ENCODE peak calls at places on chromosomes 11 and 22, in six cellular contexts. One of them, this sample, is unnamed.

GRCh38 chr11:61567286-61568061 is 13.4 kb downstream of the SYT7 start:
- DNase-seq in fibroblast of lung: peak; percentile 89
- DNase-seq in kidney epithelial cell: no peak
- DNase-seq in lower lobe of right lung: peak; percentile 80
- DNase-seq in cardiac fibroblast: peak; percentile 85
- DNase-seq in cardiac muscle cell: peak; percentile 89
- DNase-seq in this sample: peak; percentile 90

GRCh38 chr11:44325698-44326097 is 15.8 kb upstream of the ALX4 start:
- DNase-seq in fibroblast of lung: no peak
- DNase-seq in kidney epithelial cell: no peak
- DNase-seq in lower lobe of right lung: no peak
- DNase-seq in cardiac fibroblast: no peak
- DNase-seq in cardiac muscle cell: no peak
- DNase-seq in this sample: no peak

GRCh38 chr11:114297806-114298700 is 1.9 kb downstream of the NNMT start:
- DNase-seq in fibroblast of lung: no peak
- DNase-seq in kidney epithelial cell: no peak
- DNase-seq in lower lobe of right lung: no peak
- DNase-seq in cardiac fibroblast: peak; percentile 67
- DNase-seq in cardiac muscle cell: peak; percentile 74
- DNase-seq in this sample: no peak

GRCh38 chr11:9459573-9460321 is 1.1 kb upstream of the ZNF143 start:
- DNase-seq in fibroblast of lung: peak; percentile 80
- DNase-seq in kidney epithelial cell: no peak
- DNase-seq in lower lobe of right lung: no peak
- DNase-seq in cardiac fibroblast: peak; percentile 75
- DNase-seq in cardiac muscle cell: peak; percentile 79
- DNase-seq in this sample: no peak

GRCh38 chr11:118230088-118230487 is 5.3 kb upstream of the JAML start:
- DNase-seq in fibroblast of lung: no peak
- DNase-seq in kidney epithelial cell: no peak
- DNase-seq in lower lobe of right lung: no peak
- DNase-seq in cardiac fibroblast: no peak
- DNase-seq in cardiac muscle cell: no peak
- DNase-seq in this sample: no peak

GRCh38 chr11:124834526-124835190 is 30.6 kb upstream of the ROBO3 start:
- DNase-seq in fibroblast of lung: no peak
- DNase-seq in kidney epithelial cell: no peak
- DNase-seq in lower lobe of right lung: no peak
- DNase-seq in cardiac fibroblast: no peak
- DNase-seq in cardiac muscle cell: no peak
- DNase-seq in this sample: no peak

GRCh38 chr11:8671242-8671641 is 11.2 kb downstream of the TRIM66 start:
- DNase-seq in fibroblast of lung: peak; percentile 95
- DNase-seq in kidney epithelial cell: peak; percentile 75
- DNase-seq in lower lobe of right lung: no peak
- DNase-seq in cardiac fibroblast: peak; percentile 95
- DNase-seq in cardiac muscle cell: peak; percentile 94
- DNase-seq in this sample: no peak

GRCh38 chr22:27576815-27577564 is 224.6 kb downstream of the MN1 start:
- DNase-seq in fibroblast of lung: peak; percentile 75
- DNase-seq in kidney epithelial cell: no peak
- DNase-seq in lower lobe of right lung: no peak
- DNase-seq in cardiac fibroblast: peak; percentile 96
- DNase-seq in cardiac muscle cell: peak; percentile 96
- DNase-seq in this sample: no peak

GRCh38 chr11:110173775-110174644 is 80.8 kb downstream of the ZC3H12C start:
- DNase-seq in fibroblast of lung: peak; percentile 81
- DNase-seq in kidney epithelial cell: peak; percentile 56
- DNase-seq in lower lobe of right lung: peak; percentile 78
- DNase-seq in cardiac fibroblast: peak; percentile 82
- DNase-seq in cardiac muscle cell: peak; percentile 82
- DNase-seq in this sample: peak; percentile 52

GRCh38 chr11:127859941-127860354 is 727.4 kb downstream of the ETS1 start:
- DNase-seq in fibroblast of lung: no peak
- DNase-seq in kidney epithelial cell: no peak
- DNase-seq in lower lobe of right lung: no peak
- DNase-seq in cardiac fibroblast: no peak
- DNase-seq in cardiac muscle cell: no peak
- DNase-seq in this sample: no peak

GRCh38 chr22:33166206-33166605 is 108.0 kb upstream of the SYN3 start:
- DNase-seq in fibroblast of lung: no peak
- DNase-seq in kidney epithelial cell: no peak
- DNase-seq in lower lobe of right lung: no peak
- DNase-seq in cardiac fibroblast: no peak
- DNase-seq in cardiac muscle cell: no peak
- DNase-seq in this sample: no peak

GRCh38 chr11:20360650-20361049 is 2.9 kb upstream of the HTATIP2 start:
- DNase-seq in fibroblast of lung: peak; percentile 67
- DNase-seq in kidney epithelial cell: no peak
- DNase-seq in lower lobe of right lung: no peak
- DNase-seq in cardiac fibroblast: peak; percentile 58
- DNase-seq in cardiac muscle cell: peak; percentile 60
- DNase-seq in this sample: no peak

GRCh38 chr11:133337905-133338536 is 194.3 kb downstream of the OPCML start:
- DNase-seq in fibroblast of lung: no peak
- DNase-seq in kidney epithelial cell: no peak
- DNase-seq in lower lobe of right lung: no peak
- DNase-seq in cardiac fibroblast: no peak
- DNase-seq in cardiac muscle cell: no peak
- DNase-seq in this sample: no peak

GRCh38 chr11:125390949-125391348 is 105.1 kb downstream of the FEZ1 start:
- DNase-seq in fibroblast of lung: peak; percentile 32
- DNase-seq in kidney epithelial cell: no peak
- DNase-seq in lower lobe of right lung: no peak
- DNase-seq in cardiac fibroblast: peak; percentile 79
- DNase-seq in cardiac muscle cell: peak; percentile 83
- DNase-seq in this sample: no peak

GRCh38 chr11:115462004-115462541 is 42.1 kb downstream of the CADM1 start:
- DNase-seq in fibroblast of lung: no peak
- DNase-seq in kidney epithelial cell: no peak
- DNase-seq in lower lobe of right lung: no peak
- DNase-seq in cardiac fibroblast: no peak
- DNase-seq in cardiac muscle cell: no peak
- DNase-seq in this sample: no peak

GRCh38 chr22:28883917-28884753 is 763 bp downstream of the ZNRF3 start:
- DNase-seq in fibroblast of lung: peak; percentile 33
- DNase-seq in kidney epithelial cell: no peak
- DNase-seq in lower lobe of right lung: peak; percentile 65
- DNase-seq in cardiac fibroblast: peak; percentile 50
- DNase-seq in cardiac muscle cell: peak; percentile 55
- DNase-seq in this sample: peak; percentile 38

GRCh38 chr22:46618667-46619066 is 1.5 kb upstream of the GRAMD4 start:
- DNase-seq in fibroblast of lung: no peak
- DNase-seq in kidney epithelial cell: no peak
- DNase-seq in lower lobe of right lung: peak; percentile 75
- DNase-seq in cardiac fibroblast: no peak
- DNase-seq in cardiac muscle cell: no peak
- DNase-seq in this sample: no peak

GRCh38 chr22:30305519-30305905 is 16.2 kb upstream of the CASTOR1 start:
- DNase-seq in fibroblast of lung: no peak
- DNase-seq in kidney epithelial cell: no peak
- DNase-seq in lower lobe of right lung: no peak
- DNase-seq in cardiac fibroblast: peak; percentile 70
- DNase-seq in cardiac muscle cell: peak; percentile 62
- DNase-seq in this sample: no peak

GRCh38 chr11:9808943-9809342 is 145.1 kb downstream of the SWAP70 start:
- DNase-seq in fibroblast of lung: no peak
- DNase-seq in kidney epithelial cell: no peak
- DNase-seq in lower lobe of right lung: no peak
- DNase-seq in cardiac fibroblast: peak; percentile 38
- DNase-seq in cardiac muscle cell: peak; percentile 66
- DNase-seq in this sample: no peak

GRCh38 chr11:123261345-123262106 is 66.5 kb upstream of the CLMP start:
- DNase-seq in fibroblast of lung: peak; percentile 71
- DNase-seq in kidney epithelial cell: peak; percentile 28
- DNase-seq in lower lobe of right lung: peak; percentile 90
- DNase-seq in cardiac fibroblast: peak; percentile 80
- DNase-seq in cardiac muscle cell: peak; percentile 81
- DNase-seq in this sample: peak; percentile 78

GRCh38 chr22:44181912-44182590 is 1.3 kb downstream of the PARVG start:
- DNase-seq in fibroblast of lung: no peak
- DNase-seq in kidney epithelial cell: no peak
- DNase-seq in lower lobe of right lung: no peak
- DNase-seq in cardiac fibroblast: no peak
- DNase-seq in cardiac muscle cell: no peak
- DNase-seq in this sample: no peak

GRCh38 chr11:134139873-134140331 is 71.0 kb downstream of the JAM3 start:
- DNase-seq in fibroblast of lung: peak; percentile 89
- DNase-seq in kidney epithelial cell: peak; percentile 53
- DNase-seq in lower lobe of right lung: no peak
- DNase-seq in cardiac fibroblast: peak; percentile 91
- DNase-seq in cardiac muscle cell: peak; percentile 91
- DNase-seq in this sample: no peak

GRCh38 chr11:85947431-85948272 is 92.5 kb downstream of the CCDC83 start:
- DNase-seq in fibroblast of lung: peak; percentile 97
- DNase-seq in kidney epithelial cell: peak; percentile 63
- DNase-seq in lower lobe of right lung: no peak
- DNase-seq in cardiac fibroblast: peak; percentile 96
- DNase-seq in cardiac muscle cell: peak; percentile 96
- DNase-seq in this sample: no peak

GRCh38 chr22:22407061-22407460 is 101.5 kb downstream of the ZNF280B start:
- DNase-seq in fibroblast of lung: no peak
- DNase-seq in kidney epithelial cell: no peak
- DNase-seq in lower lobe of right lung: no peak
- DNase-seq in cardiac fibroblast: no peak
- DNase-seq in cardiac muscle cell: no peak
- DNase-seq in this sample: no peak

DNA sequence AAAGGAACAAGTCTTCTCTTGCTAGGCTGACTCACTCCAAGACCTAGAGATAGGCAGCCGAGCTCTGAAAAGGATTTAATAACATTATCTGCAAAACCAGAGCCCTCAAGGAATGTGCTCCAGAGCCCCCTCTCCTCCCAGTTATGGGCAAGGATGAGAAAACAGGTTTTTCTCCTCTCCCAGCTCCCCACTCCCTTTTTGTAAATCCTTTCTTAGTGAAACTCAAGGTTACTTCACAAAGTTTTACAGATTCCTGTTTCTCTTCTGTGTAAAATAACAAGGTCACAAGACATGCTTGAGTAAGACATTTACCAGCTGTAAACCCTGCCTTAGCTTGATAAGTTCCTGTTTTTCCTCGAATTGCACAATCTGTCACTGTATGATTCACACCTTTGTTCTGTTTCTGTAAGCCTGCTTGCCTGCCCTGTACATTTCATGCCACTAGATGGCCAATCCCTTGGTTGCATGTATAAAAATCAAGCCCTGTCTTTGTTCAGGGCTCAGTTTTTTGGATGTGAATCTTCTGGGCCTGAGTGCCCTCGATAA is 489.4 kb downstream of the KCNA4 start:
- DNase-seq in fibroblast of lung: peak; percentile 22
- DNase-seq in kidney epithelial cell: peak; percentile 96
- DNase-seq in lower lobe of right lung: no peak
- DNase-seq in cardiac fibroblast: peak; percentile 93
- DNase-seq in cardiac muscle cell: peak; percentile 95
- DNase-seq in this sample: no peak
- TF ChIP-seq CTCF in fibroblast of lung: peak; percentile 3
- TF ChIP-seq CTCF in kidney epithelial cell: peak; percentile 68
- TF ChIP-seq CTCF in lower lobe of right lung: peak; percentile 22
- TF ChIP-seq CTCF in cardiac fibroblast: peak; percentile 82
- TF ChIP-seq CTCF in cardiac muscle cell: peak; percentile 63
- TF ChIP-seq CTCF in this sample: peak; percentile 41

GRCh38 chr11:66002648-66003225 is 434 bp downstream of the BANF1 start:
- DNase-seq in fibroblast of lung: peak; percentile 51
- DNase-seq in kidney epithelial cell: no peak
- DNase-seq in lower lobe of right lung: peak; percentile 73
- DNase-seq in cardiac fibroblast: peak; percentile 46
- DNase-seq in cardiac muscle cell: peak; percentile 57
- DNase-seq in this sample: no peak
- TF ChIP-seq CTCF in fibroblast of lung: peak; percentile 25
- TF ChIP-seq CTCF in kidney epithelial cell: peak; percentile 16
- TF ChIP-seq CTCF in lower lobe of right lung: no peak
- TF ChIP-seq CTCF in cardiac fibroblast: peak; percentile 21
- TF ChIP-seq CTCF in cardiac muscle cell: no peak
- TF ChIP-seq CTCF in this sample: no peak

GRCh38 chr22:36144886-36145541 is 15.5 kb downstream of the APOL3 start:
- DNase-seq in fibroblast of lung: peak; percentile 83
- DNase-seq in kidney epithelial cell: peak; percentile 14
- DNase-seq in lower lobe of right lung: peak; percentile 64
- DNase-seq in cardiac fibroblast: peak; percentile 89
- DNase-seq in cardiac muscle cell: peak; percentile 88
- DNase-seq in this sample: peak; percentile 21
- TF ChIP-seq CTCF in fibroblast of lung: peak; percentile 88
- TF ChIP-seq CTCF in kidney epithelial cell: peak; percentile 76
- TF ChIP-seq CTCF in lower lobe of right lung: peak; percentile 80
- TF ChIP-seq CTCF in cardiac fibroblast: peak; percentile 85
- TF ChIP-seq CTCF in cardiac muscle cell: peak; percentile 89
- TF ChIP-seq CTCF in this sample: peak; percentile 85

GRCh38 chr11:77200869-77201268 is 72.8 kb downstream of the MYO7A start:
- DNase-seq in fibroblast of lung: no peak
- DNase-seq in kidney epithelial cell: no peak
- DNase-seq in lower lobe of right lung: peak; percentile 23
- DNase-seq in cardiac fibroblast: no peak
- DNase-seq in cardiac muscle cell: no peak
- DNase-seq in this sample: no peak

GRCh38 chr11:77202941-77203900 is 75.2 kb downstream of the MYO7A start:
- DNase-seq in fibroblast of lung: no peak
- DNase-seq in kidney epithelial cell: no peak
- DNase-seq in lower lobe of right lung: no peak
- DNase-seq in cardiac fibroblast: no peak
- DNase-seq in cardiac muscle cell: no peak
- DNase-seq in this sample: no peak

GRCh38 chr11:77201370-77201769 is 73.3 kb downstream of the MYO7A start:
- DNase-seq in fibroblast of lung: no peak
- DNase-seq in kidney epithelial cell: no peak
- DNase-seq in lower lobe of right lung: peak; percentile 25
- DNase-seq in cardiac fibroblast: no peak
- DNase-seq in cardiac muscle cell: no peak
- DNase-seq in this sample: no peak

GRCh38 chr11:77200351-77200750 is 72.3 kb downstream of the MYO7A start:
- DNase-seq in fibroblast of lung: no peak
- DNase-seq in kidney epithelial cell: no peak
- DNase-seq in lower lobe of right lung: no peak
- DNase-seq in cardiac fibroblast: no peak
- DNase-seq in cardiac muscle cell: no peak
- DNase-seq in this sample: no peak

DNA sequence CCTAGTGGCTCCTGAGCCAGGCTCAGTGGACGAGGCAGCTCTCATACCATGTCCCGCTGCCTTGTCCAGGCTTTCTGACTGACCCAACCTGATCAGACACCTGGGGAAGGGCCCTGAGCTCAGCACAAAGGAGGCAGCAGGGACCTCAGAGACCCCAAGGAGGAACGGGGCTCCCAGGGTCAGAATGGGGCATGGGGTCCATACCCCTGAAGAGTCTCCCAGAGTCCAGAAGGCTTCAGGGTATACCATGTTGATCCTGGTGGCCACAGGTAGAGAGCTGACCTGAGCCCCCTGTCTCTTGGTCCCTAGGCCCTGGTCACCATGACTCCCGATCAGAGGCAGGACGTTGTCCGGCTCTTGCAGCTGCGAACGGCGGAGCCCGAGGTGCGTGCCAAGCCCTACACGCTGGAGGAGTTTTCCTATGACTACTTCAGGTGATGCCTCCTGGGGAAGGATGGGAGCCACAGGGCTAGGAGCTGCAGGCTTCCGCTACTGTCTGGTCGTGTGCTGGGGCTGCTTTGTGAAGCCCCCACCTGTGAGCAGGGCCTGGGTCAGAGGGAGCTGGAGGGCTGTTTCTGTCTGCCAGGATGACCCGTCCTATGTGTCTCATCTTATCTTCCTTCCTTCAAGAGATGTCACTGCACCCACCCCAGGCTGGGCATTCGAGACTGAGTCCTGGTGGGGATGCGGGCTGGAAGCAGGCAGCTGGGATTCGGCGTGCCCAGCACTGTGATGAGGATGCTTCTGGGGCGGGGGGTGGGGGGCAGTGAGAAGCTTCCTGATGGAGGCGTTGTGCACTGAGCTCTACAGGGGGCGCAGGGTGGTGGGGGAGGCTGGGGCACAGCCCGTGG is 74.2 kb downstream of the MYO7A start:
- DNase-seq in fibroblast of lung: no peak
- DNase-seq in kidney epithelial cell: no peak
- DNase-seq in lower lobe of right lung: peak; percentile 38
- DNase-seq in cardiac fibroblast: no peak
- DNase-seq in cardiac muscle cell: no peak
- DNase-seq in this sample: no peak
- TF ChIP-seq CTCF in fibroblast of lung: no peak
- TF ChIP-seq CTCF in kidney epithelial cell: no peak
- TF ChIP-seq CTCF in lower lobe of right lung: no peak
- TF ChIP-seq CTCF in cardiac fibroblast: no peak
- TF ChIP-seq CTCF in cardiac muscle cell: no peak
- TF ChIP-seq CTCF in this sample: no peak

This sample was measured in progenitor cell of endocrine pancreas.